ENCODE peak calls at places on chromosomes 7 and 10, in four cellular contexts. Y is mammary epithelial cell, M is GM19239, S is foreskin fibroblast. Z is an unnamed sample.

GRCh38 chr7:146116452-146117219 is at the start of gene CNTNAP2:
- DNase-seq in Y (no peak), M (no peak), S (no peak), Z (peak)

GRCh38 chr10:1643161-1643910 is 94.0 kb downstream of the ADARB2 start:
- DNase-seq in Y (no peak), M (no peak), S (no peak), Z (no peak)

GRCh38 chr10:29246449-29246848 is 42.4 kb upstream of the LYZL1 start:
- DNase-seq in Y (no peak), M (no peak), S (no peak), Z (no peak)

GRCh38 chr10:72228318-72228751 is 12.3 kb upstream of the ASCC1 start:
- DNase-seq in Y (no peak), M (no peak), S (no peak), Z (no peak)

GRCh38 chr10:118927317-118927716 is 102.2 kb upstream of the NANOS1 start:
- DNase-seq in Y (no peak), M (no peak), S (no peak), Z (no peak)

GRCh38 chr7:47982610-47983009 is 3.2 kb upstream of the HUS1 start:
- DNase-seq in Y (peak), M (no peak), S (no peak), Z (no peak)

GRCh38 chr7:28937593-28937992 is 20.5 kb downstream of the TRIL start:
- DNase-seq in Y (no peak), M (no peak), S (no peak), Z (no peak)

GRCh38 chr10:77310288-77310687 is 327.3 kb downstream of the KCNMA1 start:
- DNase-seq in Y (no peak), M (no peak), S (no peak), Z (no peak)

GRCh38 chr10:122464575-122464974 is 3.2 kb downstream of the HTRA1 start:
- DNase-seq in Y (no peak), M (no peak), S (no peak), Z (no peak)

GRCh38 chr7:77806425-77806824 is 7.9 kb downstream of the PHTF2 start:
- DNase-seq in Y (no peak), M (no peak), S (no peak), Z (no peak)

GRCh38 chr10:72065439-72066025 is 22.8 kb downstream of the SPOCK2 start:
- DNase-seq in Y (no peak), M (no peak), S (no peak), Z (no peak)

GRCh38 chr7:36207451-36208291 is 54.6 kb downstream of the EEPD1 start:
- DNase-seq in Y (peak), M (no peak), S (peak), Z (peak)

GRCh38 chr7:6416516-6417145 is 31.1 kb downstream of the DAGLB start:
- DNase-seq in Y (no peak), M (no peak), S (no peak), Z (no peak)

GRCh38 chr10:87658383-87658795 is 1.3 kb upstream of the PAPSS2 start:
- DNase-seq in Y (no peak), M (no peak), S (no peak), Z (no peak)